ENCODE peak calls at places on chromosomes 2 and 18, in four cellular contexts. B, V, L and S are unnamed samples.

GRCh38 chr2:233468047-233468745 is 98.4 kb downstream of the USP40 start:
- DNase-seq in B (no peak), V (no peak), L (no peak), S (no peak)

GRCh38 chr2:158665536-158666302 is 129.4 kb upstream of the DAPL1 start:
- DNase-seq in B (no peak), V (no peak), L (no peak), S (no peak)

GRCh38 chr2:230934291-230935131 is 9.5 kb upstream of the GPR55 start:
- DNase-seq in B (peak), V (no peak), L (no peak), S (no peak)

GRCh38 chr2:241813806-241814570 is 5.0 kb downstream of the NEU4 start:
- DNase-seq in B (no peak), V (no peak), L (no peak), S (peak)

GRCh38 chr2:105739408-105739807 is 5.3 kb upstream of the NCK2 start:
- DNase-seq in B (no peak), V (no peak), L (no peak), S (no peak)

GRCh38 chr2:151845884-151846283 is 17.7 kb upstream of the ARL5A start:
- DNase-seq in B (no peak), V (no peak), L (no peak), S (no peak)

GRCh38 chr18:37247499-37248161 is 318.0 kb downstream of the CELF4 start:
- DNase-seq in B (no peak), V (no peak), L (no peak), S (no peak)

GRCh38 chr2:120736955-120737801 is 1.5 kb downstream of the GLI2 start:
- DNase-seq in B (peak), V (no peak), L (no peak), S (no peak)

GRCh38 chr18:58781627-58782194 is 83.0 kb upstream of the ZNF532 start:
- DNase-seq in B (peak), V (peak), L (peak), S (peak)

GRCh38 chr2:217026570-217026969 is 166.7 kb upstream of the TNP1 start:
- DNase-seq in B (no peak), V (no peak), L (no peak), S (no peak)

GRCh38 chr2:179412116-179412515 is 147.5 kb upstream of the SESTD1 start:
- DNase-seq in B (no peak), V (no peak), L (no peak), S (no peak)

GRCh38 chr2:141021611-141022010 is 1109.2 kb downstream of the LRP1B start:
- DNase-seq in B (no peak), V (no peak), L (no peak), S (no peak)

GRCh38 chr18:74476154-74476553 is 19.0 kb upstream of the DIPK1C start:
- DNase-seq in B (peak), V (peak), L (peak), S (no peak)

GRCh38 chr2:158936978-158937377 is 31.5 kb upstream of the TANC1 start:
- DNase-seq in B (no peak), V (no peak), L (no peak), S (no peak)

GRCh38 chr18:29780814-29781213 is 1261.7 kb downstream of the DSC3 start:
- DNase-seq in B (no peak), V (no peak), L (no peak), S (no peak)

GRCh38 chr2:153568105-153568504 is 89.5 kb upstream of the RPRM start:
- DNase-seq in B (no peak), V (no peak), L (no peak), S (no peak)

GRCh38 chr2:240820607-240821428 is 799 bp upstream of the KIF1A start:
- DNase-seq in B (peak), V (no peak), L (no peak), S (no peak)

GRCh38 chr2:86671304-86671981 is 47.8 kb upstream of the RNF103 start:
- DNase-seq in B (no peak), V (peak), L (no peak), S (no peak)

GRCh38 chr2:8566155-8566670 is 115.6 kb upstream of the ID2 start:
- DNase-seq in B (peak), V (no peak), L (no peak), S (no peak)

GRCh38 chr18:22585821-22586220 is 168.1 kb upstream of the CTAGE1 start:
- DNase-seq in B (no peak), V (no peak), L (no peak), S (no peak)

GRCh38 chr18:6031442-6031841 is 136.1 kb upstream of the TMEM200C start:
- DNase-seq in B (no peak), V (no peak), L (no peak), S (no peak)
- H3K4me2 ChIP-seq in B (no peak), V (no peak), L (no peak), S (no peak)

GRCh38 chr2:191895195-191895594 is 48.3 kb upstream of the CAVIN2 start:
- DNase-seq in B (no peak), V (no peak), L (no peak), S (no peak)

GRCh38 chr2:191895743-191896142 is 48.9 kb upstream of the CAVIN2 start:
- DNase-seq in B (no peak), V (no peak), L (no peak), S (no peak)

GRCh38 chr2:191899442-191899841 is 52.6 kb upstream of the CAVIN2 start:
- DNase-seq in B (no peak), V (no peak), L (no peak), S (no peak)

GRCh38 chr2:191892391-191892790 is 45.5 kb upstream of the CAVIN2 start:
- DNase-seq in B (no peak), V (no peak), L (no peak), S (no peak)

DNA sequence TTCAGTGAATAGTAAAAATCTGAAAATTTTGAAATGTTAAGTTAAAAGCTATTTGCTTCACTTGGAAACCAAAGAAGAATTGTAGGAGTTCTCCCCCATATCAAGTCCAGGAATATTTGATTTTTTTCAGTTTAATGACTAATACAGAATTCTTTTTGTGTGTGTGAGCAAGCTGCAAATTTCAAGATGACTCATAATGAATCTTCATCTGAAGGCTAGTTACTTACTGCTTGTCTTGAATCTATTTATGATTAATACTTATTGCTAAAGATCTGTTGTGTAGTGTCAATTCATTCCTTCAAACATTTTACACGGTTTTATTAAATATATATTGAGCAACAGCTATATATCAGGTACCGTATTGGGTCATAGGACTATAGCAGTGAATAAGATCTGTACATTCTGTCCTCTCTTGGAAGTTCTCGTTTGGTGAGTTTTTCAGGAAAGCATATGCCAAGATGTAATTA is 47.8 kb upstream of the CAVIN2 start:
- DNase-seq in B (no peak), V (no peak), L (no peak), S (no peak)
- TF ChIP-seq YY1 in B (no peak), V (no peak), L (no peak), S (no peak)

GRCh38 chr2:113272463-113272862 is 6.3 kb downstream of the PAX8 start:
- DNase-seq in B (no peak), V (no peak), L (no peak), S (no peak)

GRCh38 chr2:113274427-113274826 is 4.3 kb downstream of the PAX8 start:
- DNase-seq in B (no peak), V (no peak), L (no peak), S (no peak)

GRCh38 chr2:113276216-113276905 is 2.4 kb downstream of the PAX8 start:
- DNase-seq in B (no peak), V (no peak), L (no peak), S (no peak)

GRCh38 chr2:113275556-113276215 is 3.0 kb downstream of the PAX8 start:
- DNase-seq in B (peak), V (no peak), L (no peak), S (no peak)

GRCh38 chr2:113273031-113273551 is 5.6 kb downstream of the PAX8 start:
- DNase-seq in B (peak), V (peak), L (peak), S (no peak)
- TF ChIP-seq CREB1 in B (no peak), V (no peak), L (no peak), S (no peak)

GRCh38 chr18:48727685-48728084 is 188.9 kb downstream of the CTIF start:
- DNase-seq in B (no peak), V (no peak), L (no peak), S (no peak)
- H3K4me2 ChIP-seq in B (no peak), V (no peak), L (no peak), S (no peak)